ENCODE peak calls at places on chromosomes 11 and 22, in seven cellular contexts. G, H, Y, P, K, C and X are unnamed samples.

GRCh38 chr11:102626686-102627085 is 1.6 kb upstream of the MMP20 start:
- DNase-seq in G (no peak), H (no peak), Y (no peak), P (no peak), K (no peak), C (peak; percentile 47), X (no peak)

GRCh38 chr22:30408388-30409101 is 11.7 kb downstream of the SEC14L2 start:
- DNase-seq in G (no peak), H (no peak), Y (no peak), P (no peak), K (no peak), C (peak; percentile 65), X (no peak)

GRCh38 chr22:19271273-19271855 is 20.2 kb downstream of the CLTCL1 start:
- DNase-seq in G (no peak), H (no peak), Y (no peak), P (peak; percentile 37), K (no peak), C (no peak), X (no peak)

GRCh38 chr22:37018815-37019308 is 385 bp downstream of the TST start:
- DNase-seq in G (peak; percentile 86), H (peak; percentile 71), Y (peak; percentile 6), P (peak; percentile 78), K (peak; percentile 65), C (peak; percentile 55), X (no peak)

GRCh38 chr11:111370902-111371578 is 8.0 kb downstream of the POU2AF1 start:
- DNase-seq in G (no peak), H (no peak), Y (no peak), P (no peak), K (no peak), C (no peak), X (no peak)

GRCh38 chr11:64400096-64400495 is 41.1 kb downstream of the RPS6KA4 start:
- DNase-seq in G (no peak), H (no peak), Y (no peak), P (no peak), K (no peak), C (no peak), X (no peak)

GRCh38 chr22:42343551-42344081 is 73.2 kb upstream of the TCF20 start:
- DNase-seq in G (no peak), H (no peak), Y (peak; percentile 16), P (no peak), K (no peak), C (no peak), X (peak; percentile 36)

GRCh38 chr11:120512727-120513435 is 1.3 kb downstream of the GRIK4 start:
- DNase-seq in G (no peak), H (no peak), Y (no peak), P (no peak), K (no peak), C (no peak), X (no peak)

GRCh38 chr11:66338276-66339162 is 2.3 kb upstream of the RIN1 start:
- DNase-seq in G (peak; percentile 59), H (no peak), Y (no peak), P (no peak), K (no peak), C (no peak), X (no peak)
- H3K4me1 ChIP-seq in G (peaks cover 8% of the 10 kb centered on the region), H (peaks cover 26% of the 10 kb centered on the region), Y (peaks cover 26% of the 10 kb centered on the region), P (peaks cover 20% of the 10 kb centered on the region), K (peaks cover 4% of the 10 kb centered on the region), C (peaks cover 23% of the 10 kb centered on the region), X (peaks cover 23% of the 10 kb centered on the region)

DNA sequence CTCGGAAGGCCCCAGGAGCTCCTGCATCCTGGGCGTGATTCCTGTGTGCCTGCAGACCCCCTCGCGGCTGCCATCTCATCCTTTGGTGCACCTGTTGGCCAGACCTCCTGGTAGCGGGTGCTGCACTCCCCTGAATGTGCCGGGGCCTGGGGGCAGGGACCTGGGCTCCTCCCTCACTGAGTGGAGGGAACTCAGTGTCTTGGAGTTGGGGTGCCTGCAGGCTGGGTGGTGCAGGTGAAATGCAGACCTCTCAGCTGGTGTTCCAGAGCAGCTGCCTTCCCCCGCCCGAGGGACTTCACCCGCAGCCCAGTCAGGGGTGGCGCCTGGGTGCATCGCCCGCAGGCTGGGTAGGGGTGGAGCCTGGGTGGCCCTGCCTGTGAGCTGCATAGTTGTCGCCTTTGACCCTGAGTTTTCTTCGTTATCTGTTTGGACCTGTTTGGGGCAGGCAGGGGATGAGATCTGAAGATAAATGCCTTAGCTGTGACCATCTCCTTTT is 31.4 kb downstream of the LRP5 start:
- DNase-seq in G (no peak), H (no peak), Y (no peak), P (no peak), K (no peak), C (no peak), X (no peak)
- H3K27ac ChIP-seq in G (no peak overlapping the region), H (no peak overlapping the region), Y (no peak overlapping the region), P (no peak overlapping the region), K (no peak overlapping the region), C (no peak overlapping the region), X (no peak overlapping the region)

GRCh38 chr11:37248145-37248544 is 650.1 kb upstream of the RAG2 start:
- DNase-seq in G (no peak), H (no peak), Y (no peak), P (no peak), K (no peak), C (no peak), X (no peak)
- H3K4me3 ChIP-seq in G (no peak overlapping the region), H (no peak overlapping the region), Y (no peak overlapping the region), P (no peak overlapping the region), K (no peak overlapping the region), C (no peak overlapping the region), X (no peak overlapping the region)

GRCh38 chr22:23762866-23763578 is at the start of gene C22orf15:
- DNase-seq in G (no peak), H (no peak), Y (no peak), P (peak; percentile 71), K (peak; percentile 66), C (peak; percentile 29), X (no peak)

GRCh38 chr22:23767303-23767672 is 484 bp downstream of the CHCHD10 start:
- DNase-seq in G (no peak), H (no peak), Y (no peak), P (no peak), K (no peak), C (no peak), X (no peak)

GRCh38 chr22:23767673-23768548 is at the start of gene CHCHD10:
- DNase-seq in G (peak; percentile 95), H (peak; percentile 88), Y (peak; percentile 71), P (peak; percentile 96), K (peak; percentile 83), C (peak; percentile 50), X (peak; percentile 72)

GRCh38 chr22:23763579-23764331 is 965 bp downstream of the C22orf15 start:
- DNase-seq in G (no peak), H (no peak), Y (no peak), P (peak; percentile 76), K (no peak), C (no peak), X (no peak)

GRCh38 chr22:23764931-23765881 is 2.4 kb downstream of the C22orf15 start:
- DNase-seq in G (no peak), H (no peak), Y (no peak), P (peak; percentile 42), K (no peak), C (no peak), X (no peak)
- H3K4me1 ChIP-seq in G (peaks cover 33% of the 10 kb centered on the region), H (peaks cover 58% of the 10 kb centered on the region), Y (peaks cover 38% of the 10 kb centered on the region), P (peaks cover 29% of the 10 kb centered on the region), K (peaks cover 25% of the 10 kb centered on the region), C (peaks cover 10% of the 10 kb centered on the region), X (peaks cover 38% of the 10 kb centered on the region)